ENCODE peak calls at places on chromosome 17, in six cellular contexts. X is colonic mucosa; O is psoas muscle; I is esophagus squamous epithelium; M is CD8-positive, alpha-beta memory T cell; L is astrocyte of the cerebellum. Z is an unnamed sample.

GRCh38 chr17:4739122-4740024 is at the start of the genes CXCL16 and ZMYND15:
- DNase-seq in X (peak), O (peak), I (no peak), M (peak), L (no peak), Z (no peak)

GRCh38 chr17:73586921-73587680 is 57.1 kb downstream of the SDK2 start:
- DNase-seq in X (peak), O (peak), I (no peak), M (no peak), L (no peak), Z (no peak)

GRCh38 chr17:28159004-28159403 is 116.5 kb downstream of the NLK start:
- DNase-seq in X (no peak), O (no peak), I (no peak), M (no peak), L (no peak), Z (no peak)

GRCh38 chr17:72390675-72391501 is 270.1 kb downstream of the SOX9 start:
- DNase-seq in X (no peak), O (no peak), I (no peak), M (no peak), L (no peak), Z (no peak)

GRCh38 chr17:47686276-47686635 is 7.7 kb upstream of the TBKBP1 start:
- DNase-seq in X (no peak), O (no peak), I (no peak), M (no peak), L (no peak), Z (no peak)

GRCh38 chr17:2101448-2102257 is 46.8 kb downstream of the HIC1 start:
- DNase-seq in X (peak), O (peak), I (no peak), M (peak), L (no peak), Z (no peak)

GRCh38 chr17:75288784-75289121 is 480 bp downstream of the SLC25A19 start:
- DNase-seq in X (peak), O (peak), I (no peak), M (no peak), L (no peak), Z (peak)

GRCh38 chr17:50638572-50638850 is 3.8 kb downstream of the ABCC3 start:
- DNase-seq in X (no peak), O (no peak), I (no peak), M (no peak), L (no peak), Z (no peak)

GRCh38 chr17:39167492-39167891 is 1.5 kb upstream of the ARL5C start:
- DNase-seq in X (no peak), O (no peak), I (no peak), M (peak), L (no peak), Z (peak)

GRCh38 chr17:55410722-55411462 is 10.7 kb downstream of the MMD start:
- DNase-seq in X (no peak), O (no peak), I (no peak), M (no peak), L (no peak), Z (no peak)

GRCh38 chr17:69434164-69434579 is 19.7 kb downstream of the MAP2K6 start:
- DNase-seq in X (no peak), O (peak), I (no peak), M (no peak), L (peak), Z (no peak)

GRCh38 chr17:38749222-38750043 is 1.3 kb upstream of the PCGF2 start:
- DNase-seq in X (peak), O (peak), I (no peak), M (no peak), L (no peak), Z (no peak)

GRCh38 chr17:1561420-1562177 is 993 bp downstream of the PITPNA start:
- DNase-seq in X (peak), O (peak), I (no peak), M (peak), L (no peak), Z (no peak)

GRCh38 chr17:44110823-44111633 is 12.4 kb downstream of the HDAC5 start:
- DNase-seq in X (peak), O (peak), I (peak), M (peak), L (peak), Z (peak)

GRCh38 chr17:83053021-83053778 is 26.2 kb upstream of the METRNL start:
- DNase-seq in X (peak), O (no peak), I (no peak), M (no peak), L (no peak), Z (no peak)

GRCh38 chr17:42311240-42312034 is 23.1 kb downstream of the STAT5A start:
- DNase-seq in X (peak), O (peak), I (no peak), M (no peak), L (peak), Z (peak)

GRCh38 chr17:51814521-51814920 is 344.0 kb downstream of the CA10 start:
- DNase-seq in X (peak), O (no peak), I (no peak), M (no peak), L (no peak), Z (no peak)

GRCh38 chr17:6639651-6640535 is 618 bp downstream of the KIAA0753 start:
- DNase-seq in X (peak), O (peak), I (no peak), M (no peak), L (no peak), Z (no peak)

GRCh38 chr17:39777534-39778365 is 40.0 kb downstream of the GRB7 start:
- DNase-seq in X (no peak), O (no peak), I (no peak), M (peak), L (no peak), Z (no peak)

DNA sequence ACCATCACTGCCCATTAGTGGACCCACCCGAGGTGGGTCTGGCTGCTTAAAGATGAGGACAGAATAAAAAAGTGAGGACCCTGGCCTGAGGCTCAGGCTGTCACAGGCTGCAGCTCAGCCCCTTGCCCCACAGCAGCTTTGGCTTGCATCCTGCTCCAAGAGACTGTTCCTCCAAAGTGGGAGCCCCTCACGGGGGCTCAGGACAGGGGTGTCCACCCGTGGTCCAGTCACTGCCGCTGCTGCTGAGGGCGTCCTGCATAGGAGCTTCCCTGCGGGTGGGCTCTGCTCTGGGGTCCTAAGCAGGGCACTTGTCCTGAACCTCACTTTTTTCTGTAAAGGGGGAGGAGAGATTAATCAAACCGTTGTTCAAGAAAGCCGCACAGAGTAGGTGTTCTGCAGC is 47.8 kb downstream of the SREBF1 start:
- DNase-seq in X (no peak), O (no peak), I (no peak), M (no peak), L (no peak), Z (no peak)
- H3K4me3 ChIP-seq in X (no peak), O (no peak), I (no peak), M (no peak), L (no peak), Z (no peak)

GRCh38 chr17:65711671-65712276 is 150.3 kb upstream of the AXIN2 start:
- DNase-seq in X (no peak), O (no peak), I (no peak), M (no peak), L (no peak), Z (no peak)
- H3K4me3 ChIP-seq in X (no peak), O (no peak), I (no peak), M (peak), L (no peak), Z (no peak)

GRCh38 chr17:35127751-35128514 is 6.5 kb downstream of the FNDC8 start:
- DNase-seq in X (no peak), O (peak), I (no peak), M (no peak), L (no peak), Z (no peak)
- H3K4me3 ChIP-seq in X (no peak), O (no peak), I (no peak), M (no peak), L (no peak), Z (no peak)

DNA sequence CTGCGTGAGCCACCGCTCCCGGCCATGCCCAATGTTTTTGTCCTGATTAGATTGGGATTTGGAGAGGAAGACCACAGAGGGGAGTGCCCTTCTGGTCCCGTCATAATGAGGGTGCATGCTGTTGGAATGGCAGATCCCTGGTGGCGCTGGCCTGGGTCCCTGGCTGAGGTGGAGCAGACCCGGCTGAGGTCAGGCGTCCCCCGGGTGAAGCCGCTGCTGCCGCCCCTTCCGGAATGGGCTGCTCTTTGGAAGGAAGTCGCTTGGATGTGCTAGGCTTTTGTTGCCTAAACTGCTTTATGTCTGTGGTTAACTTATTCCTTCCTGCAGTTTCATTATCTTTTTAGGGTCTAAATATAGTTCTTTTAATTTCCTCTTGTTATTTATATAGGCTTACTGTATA is 120.3 kb upstream of the CHMP6 start:
- DNase-seq in X (no peak), O (no peak), I (no peak), M (no peak), L (no peak), Z (peak)
- H3K4me3 ChIP-seq in X (no peak), O (no peak), I (no peak), M (no peak), L (no peak), Z (peak)

GRCh38 chr17:8224891-8225812 is 14.8 kb upstream of the AURKB start:
- DNase-seq in X (peak), O (no peak), I (no peak), M (no peak), L (no peak), Z (no peak)

GRCh38 chr17:8227238-8227581 is 16.8 kb upstream of the AURKB start:
- DNase-seq in X (no peak), O (no peak), I (no peak), M (no peak), L (no peak), Z (no peak)

GRCh38 chr17:8223356-8224063 is 13.1 kb upstream of the AURKB start:
- DNase-seq in X (peak), O (peak), I (no peak), M (no peak), L (no peak), Z (no peak)

GRCh38 chr17:8226536-8227237 is 16.3 kb upstream of the AURKB start:
- DNase-seq in X (peak), O (peak), I (no peak), M (no peak), L (peak), Z (no peak)

GRCh38 chr17:8225813-8226535 is 15.6 kb upstream of the AURKB start:
- DNase-seq in X (peak), O (peak), I (no peak), M (peak), L (no peak), Z (no peak)
- H3K4me3 ChIP-seq in X (peak), O (peak), I (peak), M (peak), L (peak), Z (no peak)

GRCh38 chr17:81285894-81286293 is 9.2 kb downstream of the SLC38A10 start:
- DNase-seq in X (no peak), O (no peak), I (no peak), M (no peak), L (no peak), Z (no peak)
- H3K4me3 ChIP-seq in X (peak), O (peak), I (peak), M (peak), L (no peak), Z (peak)

GRCh38 chr17:64984776-64985521 is 65.7 kb upstream of the LRRC37A3 start:
- DNase-seq in X (no peak), O (no peak), I (no peak), M (peak), L (no peak), Z (peak)
- H3K4me3 ChIP-seq in X (no peak), O (no peak), I (no peak), M (peak), L (no peak), Z (peak)

DNA sequence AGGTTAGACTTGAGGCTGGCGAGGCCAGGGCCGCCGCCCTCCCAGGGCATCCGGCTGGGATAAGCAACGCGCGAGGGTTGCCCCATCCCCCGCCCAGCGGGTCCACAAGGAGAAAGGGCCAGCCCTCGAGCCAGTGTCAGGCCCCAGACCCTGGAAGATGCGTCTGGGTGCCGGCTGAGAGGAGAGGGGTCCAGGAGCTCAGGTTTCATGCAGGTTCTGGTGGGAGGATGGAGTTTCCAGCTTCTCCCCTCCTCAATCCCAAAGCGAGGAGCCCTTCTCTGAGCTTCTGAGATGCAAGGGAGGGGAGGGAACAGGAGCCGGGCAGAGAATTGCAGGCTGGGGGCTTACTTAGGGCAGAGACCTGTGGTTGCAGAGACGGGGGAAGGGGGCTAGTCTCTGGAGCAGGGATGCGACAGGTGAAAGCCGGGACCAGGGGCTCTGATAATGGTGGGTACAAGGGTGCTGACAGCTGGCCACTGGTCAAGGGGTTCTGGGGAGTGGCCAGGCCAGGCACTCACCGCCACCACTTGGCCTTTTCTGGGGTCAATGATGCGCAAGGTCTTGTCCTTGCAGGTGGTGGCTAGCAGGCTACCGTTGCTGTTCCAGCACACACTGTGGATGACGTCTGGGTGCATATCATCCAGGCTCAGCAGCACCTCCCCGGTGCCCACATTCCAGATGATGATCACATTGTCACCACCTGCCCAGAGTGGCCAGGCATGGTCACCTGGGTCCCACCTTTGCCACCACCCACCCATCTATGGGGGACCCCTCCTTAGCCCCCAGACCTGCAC is 4.2 kb downstream of the CORO6 start:
- DNase-seq in X (no peak), O (no peak), I (no peak), M (no peak), L (no peak), Z (no peak)
- H3K4me3 ChIP-seq in X (peak), O (peak), I (peak), M (no peak), L (no peak), Z (peak)

GRCh38 chr17:58323420-58324408 is 4.9 kb downstream of the TSPOAP1 start:
- DNase-seq in X (no peak), O (no peak), I (no peak), M (no peak), L (no peak), Z (no peak)

GRCh38 chr17:58325976-58326468 is 2.6 kb downstream of the TSPOAP1 start:
- DNase-seq in X (no peak), O (no peak), I (no peak), M (no peak), L (no peak), Z (no peak)

GRCh38 chr17:58326609-58327341 is 1.8 kb downstream of the TSPOAP1 start:
- DNase-seq in X (no peak), O (no peak), I (no peak), M (no peak), L (no peak), Z (no peak)

GRCh38 chr17:58324409-58325288 is 3.9 kb downstream of the TSPOAP1 start:
- DNase-seq in X (no peak), O (no peak), I (no peak), M (no peak), L (no peak), Z (no peak)

GRCh38 chr17:58325289-58325726 is 3.3 kb downstream of the TSPOAP1 start:
- DNase-seq in X (no peak), O (no peak), I (no peak), M (no peak), L (no peak), Z (no peak)
- H3K4me3 ChIP-seq in X (no peak), O (peak), I (peak), M (no peak), L (no peak), Z (no peak)

DNA sequence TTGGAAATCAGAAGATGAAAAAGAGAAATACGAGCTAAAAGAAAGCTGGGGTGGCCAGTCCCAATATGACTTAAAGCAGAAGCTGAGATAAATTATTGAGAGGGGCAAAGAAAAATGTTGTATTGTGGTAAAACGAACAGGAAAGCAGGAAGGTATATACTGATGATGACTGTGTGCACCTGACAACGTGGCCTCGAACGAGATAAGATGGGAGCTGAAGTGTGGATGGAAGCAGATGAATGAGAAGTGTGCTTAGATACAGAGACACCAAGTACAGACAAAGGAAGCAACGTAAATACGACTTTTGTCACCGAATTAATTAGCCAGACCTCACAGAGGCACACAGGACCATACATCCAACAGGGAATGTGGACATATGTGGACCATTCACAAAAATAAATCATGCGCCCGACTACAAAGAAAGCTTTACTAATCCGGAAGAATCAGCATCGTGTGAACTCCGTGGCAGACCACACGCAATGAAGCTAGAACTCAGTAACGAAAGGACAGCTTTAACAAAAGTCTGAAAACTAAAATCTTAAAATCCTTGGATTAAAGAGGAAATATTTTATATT is 218.7 kb downstream of the RPTOR start:
- DNase-seq in X (no peak), O (no peak), I (no peak), M (no peak), L (no peak), Z (peak)
- H3K4me3 ChIP-seq in X (no peak), O (no peak), I (no peak), M (peak), L (no peak), Z (peak)

Z was measured in Jurkat, Clone E6-1.